ENCODE peak calls at places on chromosome 21, in five cellular contexts. H, C, L, B and G are unnamed samples.

GRCh38 chr21:29674343-29674742 is 265.5 kb downstream of the GRIK1 start:
- DNase-seq in H (no peak), C (no peak), L (no peak), B (no peak), G (no peak)

GRCh38 chr21:31396399-31396798 is 52.3 kb upstream of the TIAM1 start:
- DNase-seq in H (no peak), C (no peak), L (no peak), B (no peak), G (no peak)

GRCh38 chr21:44813149-44813548 is 4.7 kb downstream of the SUMO3 start:
- DNase-seq in H (no peak), C (no peak), L (no peak), B (no peak), G (no peak)

GRCh38 chr21:36847189-36847588 is 119.3 kb downstream of the HLCS start:
- DNase-seq in H (no peak), C (no peak), L (peak; percentile 85), B (no peak), G (no peak)

GRCh38 chr21:26273686-26274313 is 103.2 kb upstream of the APP start:
- DNase-seq in H (no peak), C (no peak), L (no peak), B (no peak), G (no peak)

GRCh38 chr21:41428311-41428710 is 2.3 kb downstream of the MX1 start:
- DNase-seq in H (no peak), C (no peak), L (no peak), B (no peak), G (no peak)

GRCh38 chr21:28263974-28264373 is 728.7 kb downstream of the LTN1 start:
- DNase-seq in H (no peak), C (no peak), L (no peak), B (no peak), G (no peak)

GRCh38 chr21:40516336-40516735 is 330.6 kb downstream of the DSCAM start:
- DNase-seq in H (no peak), C (no peak), L (no peak), B (no peak), G (no peak)

GRCh38 chr21:30613836-30614235 is at the start of gene KRTAP6-1:
- DNase-seq in H (no peak), C (no peak), L (no peak), B (no peak), G (no peak)

GRCh38 chr21:14949603-14950002 is 115.2 kb downstream of the NRIP1 start:
- DNase-seq in H (no peak), C (no peak), L (no peak), B (no peak), G (no peak)

GRCh38 chr21:35222021-35222420 is 172.9 kb upstream of the RUNX1 start:
- DNase-seq in H (no peak), C (no peak), L (peak; percentile 40), B (no peak), G (no peak)

GRCh38 chr21:46095814-46096595 is 1.9 kb upstream of the COL6A2 start:
- DNase-seq in H (no peak), C (no peak), L (no peak), B (no peak), G (no peak)

GRCh38 chr21:46425061-46425460 is 33.6 kb upstream of the DIP2A start:
- DNase-seq in H (no peak), C (no peak), L (no peak), B (no peak), G (no peak)

GRCh38 chr21:15221799-15222386 is 157.1 kb upstream of the NRIP1 start:
- DNase-seq in H (no peak), C (peak; percentile 17), L (peak; percentile 60), B (no peak), G (no peak)

GRCh38 chr21:29152936-29153335 is 22.5 kb downstream of the MAP3K7CL start:
- DNase-seq in H (no peak), C (no peak), L (no peak), B (no peak), G (no peak)

GRCh38 chr21:15826147-15826780 is 96.5 kb downstream of the USP25 start:
- DNase-seq in H (peak; percentile 40), C (no peak), L (peak; percentile 45), B (no peak), G (peak; percentile 45)

GRCh38 chr21:25566645-25567044 is 40.6 kb downstream of the MRPL39 start:
- DNase-seq in H (no peak), C (no peak), L (no peak), B (no peak), G (no peak)

GRCh38 chr21:15422761-15423160 is 307.0 kb upstream of the USP25 start:
- DNase-seq in H (no peak), C (no peak), L (peak; percentile 65), B (no peak), G (no peak)

GRCh38 chr21:40765771-40766170 is 81.2 kb downstream of the DSCAM start:
- DNase-seq in H (no peak), C (no peak), L (no peak), B (no peak), G (no peak)

GRCh38 chr21:29148535-29148934 is 18.1 kb downstream of the MAP3K7CL start:
- DNase-seq in H (no peak), C (no peak), L (no peak), B (no peak), G (no peak)

GRCh38 chr21:38775733-38776132 is 30.0 kb upstream of the ETS2 start:
- DNase-seq in H (no peak), C (no peak), L (no peak), B (no peak), G (no peak)

GRCh38 chr21:32413697-32414578 is 1.4 kb downstream of the EVA1C start:
- DNase-seq in H (no peak), C (no peak), L (no peak), B (no peak), G (no peak)

GRCh38 chr21:30719401-30719800 is 824 bp upstream of the KRTAP21-3 start:
- DNase-seq in H (no peak), C (no peak), L (no peak), B (no peak), G (no peak)

GRCh38 chr21:27219068-27219467 is 252.2 kb upstream of the ADAMTS5 start:
- DNase-seq in H (no peak), C (no peak), L (no peak), B (no peak), G (no peak)

GRCh38 chr21:43778469-43779335 is 2.6 kb upstream of the CSTB start:
- DNase-seq in H (no peak), C (no peak), L (peak; percentile 96), B (no peak), G (no peak)

GRCh38 chr21:31497939-31498338 is 153.9 kb upstream of the TIAM1 start:
- DNase-seq in H (no peak), C (no peak), L (no peak), B (no peak), G (no peak)

GRCh38 chr21:46323227-46323709 is 402 bp downstream of the C21orf58 start:
- DNase-seq in H (no peak), C (no peak), L (no peak), B (no peak), G (no peak)

GRCh38 chr21:25944672-25945213 is 210.0 kb downstream of the GABPA start:
- DNase-seq in H (no peak), C (no peak), L (no peak), B (no peak), G (no peak)

GRCh38 chr21:32423320-32423719 is 10.8 kb downstream of the EVA1C start:
- DNase-seq in H (no peak), C (no peak), L (peak; percentile 82), B (no peak), G (no peak)

GRCh38 chr21:43740497-43741156 is 21.7 kb downstream of the PDXK start:
- DNase-seq in H (peak; percentile 39), C (peak; percentile 32), L (no peak), B (peak; percentile 67), G (peak; percentile 83)